ENCODE peak calls at places on chromosomes 11 and 22, in five cellular contexts. D, W, S, M and I are unnamed samples.

GRCh38 chr22:41487037-41487963 is 18.4 kb downstream of the ACO2 start:
- DNase-seq in S (peak), M (no peak), W (no peak), D (no peak), I (no peak)

GRCh38 chr11:118705796-118706545 is 26.5 kb upstream of the TREH start:
- DNase-seq in D (peak), S (no peak), W (no peak), M (no peak), I (no peak)

GRCh38 chr22:29311468-29312217 is 3.9 kb downstream of the RASL10A start:
- DNase-seq in S (no peak), M (no peak), W (peak), D (no peak), I (no peak)

GRCh38 chr11:119108151-119108856 is 1.2 kb downstream of the C2CD2L start:
- DNase-seq in D (peak), W (no peak), S (peak), M (no peak), I (no peak)

GRCh38 chr22:48052621-48052890 is 1290.1 kb downstream of the TBC1D22A start:
- DNase-seq in D (no peak), S (no peak), M (no peak), W (no peak), I (no peak)

GRCh38 chr22:37708580-37709444 is 12.0 kb downstream of the TRIOBP start:
- DNase-seq in W (peak), M (no peak), D (no peak), S (no peak), I (no peak)

GRCh38 chr11:83746921-83747585 is 460.9 kb upstream of the CCDC90B start:
- DNase-seq in D (no peak), M (no peak), S (no peak), W (no peak), I (no peak)

GRCh38 chr11:80826808-80827207 is 1386.0 kb upstream of the TENM4 start:
- DNase-seq in M (no peak), W (no peak), D (no peak), S (no peak), I (no peak)

GRCh38 chr22:24424001-24424900 is 3.1 kb upstream of the ADORA2A start:
- DNase-seq in D (no peak), W (peak), S (no peak), M (no peak), I (no peak)

GRCh38 chr11:3123316-3123715 is 41.8 kb downstream of the OSBPL5 start:
- DNase-seq in D (no peak), S (no peak), W (peak), M (no peak), I (peak)

GRCh38 chr22:47197735-47198500 is 435.5 kb downstream of the TBC1D22A start:
- DNase-seq in M (no peak), S (no peak), W (no peak), D (peak), I (peak)

GRCh38 chr22:36507518-36508010 is 724 bp upstream of the FOXRED2 start:
- DNase-seq in D (no peak), W (no peak), M (no peak), S (no peak), I (no peak)

GRCh38 chr22:45867118-45867905 is 109.7 kb downstream of the WNT7B start:
- DNase-seq in S (no peak), D (no peak), M (no peak), W (peak), I (no peak)

GRCh38 chr11:61007971-61008896 is 36.8 kb downstream of the CD6 start:
- DNase-seq in M (no peak), W (no peak), S (no peak), D (no peak), I (no peak)

GRCh38 chr11:105265859-105266258 is 126.3 kb upstream of the CARD18 start:
- DNase-seq in M (no peak), S (peak), D (no peak), W (no peak), I (no peak)

GRCh38 chr11:132943737-132944556 is 588.4 kb downstream of the OPCML start:
- DNase-seq in M (no peak), W (no peak), S (no peak), D (no peak), I (no peak)

GRCh38 chr22:30459206-30460052 is 12.4 kb downstream of the SEC14L3 start:
- DNase-seq in D (no peak), S (peak), M (no peak), W (no peak), I (no peak)

GRCh38 chr22:46057206-46057605 is 80.2 kb upstream of the WNT7B start:
- DNase-seq in W (no peak), M (no peak), S (no peak), D (no peak), I (peak)

GRCh38 chr11:67301313-67301921 is 1.9 kb upstream of the SSH3 start:
- DNase-seq in W (no peak), S (no peak), M (no peak), D (no peak), I (no peak)

GRCh38 chr11:67300756-67301312 is 2.5 kb upstream of the SSH3 start:
- DNase-seq in M (no peak), S (no peak), D (no peak), W (no peak), I (no peak)

GRCh38 chr11:67303132-67303988 is at the start of gene SSH3:
- DNase-seq in D (peak), S (peak), M (no peak), W (peak), I (peak)

GRCh38 chr11:67302571-67303131 is 679 bp upstream of the SSH3 start:
- DNase-seq in S (peak), W (peak), D (no peak), M (no peak), I (peak)

DNA sequence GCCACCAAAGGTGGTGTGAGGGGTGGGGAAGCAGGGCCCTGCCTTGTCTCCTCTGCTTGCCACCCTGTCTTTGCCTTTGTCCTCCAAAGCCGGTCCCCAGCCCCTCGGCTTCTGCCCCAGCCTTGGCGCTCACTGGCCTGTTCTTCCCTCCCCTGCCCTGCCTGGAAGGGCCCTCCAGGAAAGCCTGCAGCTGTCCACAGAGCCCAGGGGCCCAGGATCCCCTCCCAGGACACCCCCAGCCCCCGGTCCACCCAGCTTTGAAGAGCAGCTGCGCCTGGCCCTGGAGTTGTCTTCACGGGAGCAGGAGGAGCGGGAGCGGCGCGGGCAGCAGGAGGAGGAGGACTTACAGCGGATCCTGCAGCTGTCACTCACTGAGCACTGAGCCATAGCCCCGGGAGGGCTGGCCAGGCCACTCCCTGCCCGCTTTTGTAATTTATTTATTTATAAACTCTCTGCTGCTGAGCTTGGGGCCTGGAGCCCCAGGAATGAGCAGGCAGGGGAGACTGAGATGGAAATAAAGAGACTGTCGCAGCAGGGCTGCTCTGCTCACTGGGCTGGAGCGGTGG is 1.3 kb upstream of the SSH3 start:
- DNase-seq in S (peak), D (no peak), W (peak), M (no peak), I (no peak)
- H3K4me3 ChIP-seq in S (no peak), D (peak), W (peak), M (peak), I (peak)

GRCh38 chr22:32205974-32206773 is 1.3 kb upstream of the RFPL2 start:
- DNase-seq in D (no peak), W (no peak), S (no peak), M (no peak), I (no peak)
- TF ChIP-seq CTCF in D (no peak), W (no peak), S (no peak), M (no peak), I (no peak)

DNA sequence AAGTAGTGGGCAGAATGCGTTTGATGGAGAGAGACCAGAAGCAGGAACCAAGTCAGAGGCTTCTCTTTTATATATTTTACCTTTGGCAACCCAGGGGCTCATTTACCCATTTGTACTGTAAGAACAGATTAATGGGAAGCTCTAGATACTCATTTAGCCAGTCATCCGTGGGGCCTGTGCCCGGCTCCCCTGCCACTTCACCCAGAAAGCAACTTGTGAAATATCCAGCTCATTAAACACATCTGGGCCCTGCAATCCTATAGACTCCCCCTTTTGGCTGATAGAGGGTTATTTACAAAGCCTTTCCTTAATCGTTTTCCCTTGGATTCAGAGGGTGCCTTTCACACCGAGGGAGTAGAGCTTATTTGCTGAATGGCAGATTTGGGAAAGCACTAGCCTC is 118.7 kb upstream of the SORL1-AS1 start:
- DNase-seq in M (no peak), D (no peak), W (no peak), S (no peak), I (no peak)
- H3K4me3 ChIP-seq in M (no peak), D (no peak), W (no peak), S (no peak), I (no peak)

GRCh38 chr22:26377170-26377825 is 51.8 kb upstream of the ASPHD2 start:
- DNase-seq in W (no peak), D (no peak), S (no peak), M (no peak), I (no peak)
- TF ChIP-seq CTCF in W (no peak), D (no peak), S (no peak), M (peak), I (no peak)

DNA sequence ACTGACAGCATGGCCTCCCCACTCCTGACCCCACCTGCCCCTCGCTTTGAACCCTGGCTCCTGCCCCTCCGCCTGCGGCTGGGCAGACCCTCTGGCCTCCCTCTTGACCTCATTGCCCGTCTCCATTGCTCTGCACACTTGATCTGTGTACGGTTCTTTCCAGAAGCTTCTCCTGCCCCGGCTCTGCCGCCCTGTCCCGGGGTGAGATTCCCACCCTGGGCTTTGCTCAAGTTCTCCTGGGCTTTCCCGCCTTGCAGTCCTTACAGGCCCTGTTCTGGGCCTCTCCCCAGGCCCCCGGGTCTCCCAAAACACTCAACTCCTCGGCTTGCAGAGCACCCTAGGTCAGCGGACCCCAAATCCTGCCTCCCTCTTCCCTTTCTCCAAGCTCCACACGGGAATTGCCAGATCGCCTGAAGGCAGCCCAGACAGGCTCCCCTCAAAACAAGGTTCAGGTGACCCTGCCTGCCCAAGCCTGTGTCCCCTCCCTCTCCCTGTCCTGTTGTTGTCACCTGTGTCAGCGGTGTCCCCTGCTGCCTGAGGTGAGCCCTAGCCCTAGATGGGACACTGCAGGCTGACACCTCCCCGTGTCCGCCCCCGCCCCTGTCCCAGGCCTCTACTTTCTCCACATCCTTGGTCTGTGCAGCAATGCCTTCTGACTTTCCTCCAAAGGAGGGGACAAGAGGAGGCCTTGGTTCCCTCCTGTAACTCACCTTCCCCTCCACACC is 1.5 kb downstream of the GAL start:
- DNase-seq in M (no peak), D (no peak), S (no peak), W (no peak), I (no peak)
- H3K4me3 ChIP-seq in M (no peak), D (no peak), S (no peak), W (no peak), I (no peak)

DNA sequence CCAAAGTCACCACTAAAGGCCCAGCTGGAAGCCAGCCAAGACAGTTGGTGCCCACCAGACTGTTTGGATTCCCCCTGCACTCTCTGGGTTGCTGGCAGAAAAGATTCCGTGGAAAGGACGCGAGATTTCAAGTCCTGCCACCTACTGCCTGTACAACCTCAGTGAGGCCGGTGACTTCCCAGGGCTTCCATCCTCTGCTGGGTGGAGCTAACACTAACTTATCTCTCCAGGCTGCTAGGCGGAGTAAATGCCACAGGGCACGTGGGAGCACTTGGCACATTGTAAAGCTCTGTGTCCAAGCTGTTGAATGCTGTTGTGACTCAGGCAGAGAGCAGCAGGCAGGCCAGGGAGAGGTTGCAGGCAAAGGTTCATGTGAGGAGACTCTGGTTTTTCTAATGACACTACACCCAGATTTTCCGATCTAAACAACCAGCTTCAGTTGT is 50.9 kb upstream of the CDON start:
- DNase-seq in D (peak), S (peak), W (peak), M (peak), I (peak)
- TF ChIP-seq CTCF in D (peak), S (peak), W (no peak), M (no peak), I (no peak)

DNA sequence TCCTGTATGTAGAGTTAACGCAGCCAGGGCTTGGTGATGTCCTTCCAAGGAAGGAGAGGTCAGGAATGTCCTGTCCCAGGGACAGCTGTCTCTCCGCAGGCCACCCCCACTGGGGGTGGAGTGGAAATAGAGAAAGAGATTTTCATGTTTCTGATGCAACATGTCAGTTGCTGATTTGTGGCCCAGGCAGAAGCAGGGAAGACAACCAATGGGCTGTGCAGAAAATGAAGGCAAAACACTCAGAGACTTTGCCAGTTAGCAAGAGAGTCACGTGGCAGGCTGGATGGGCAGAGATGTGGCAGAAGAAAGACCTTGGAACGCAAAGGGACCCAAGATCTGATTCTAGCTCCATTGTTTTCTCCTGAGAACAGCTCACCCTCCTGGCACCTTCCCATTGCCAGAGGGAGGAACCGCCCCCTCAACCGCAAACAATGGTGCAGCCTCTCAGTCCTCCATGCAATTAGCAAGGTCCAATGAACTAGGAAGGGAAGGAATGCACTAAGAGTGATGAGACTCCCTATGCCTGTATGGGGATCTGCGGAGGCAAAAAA is 71.0 kb downstream of the SYN3 start:
- DNase-seq in M (no peak), W (no peak), D (no peak), S (no peak), I (no peak)
- H3K4me3 ChIP-seq in M (no peak), W (no peak), D (no peak), S (no peak), I (no peak)

DNA sequence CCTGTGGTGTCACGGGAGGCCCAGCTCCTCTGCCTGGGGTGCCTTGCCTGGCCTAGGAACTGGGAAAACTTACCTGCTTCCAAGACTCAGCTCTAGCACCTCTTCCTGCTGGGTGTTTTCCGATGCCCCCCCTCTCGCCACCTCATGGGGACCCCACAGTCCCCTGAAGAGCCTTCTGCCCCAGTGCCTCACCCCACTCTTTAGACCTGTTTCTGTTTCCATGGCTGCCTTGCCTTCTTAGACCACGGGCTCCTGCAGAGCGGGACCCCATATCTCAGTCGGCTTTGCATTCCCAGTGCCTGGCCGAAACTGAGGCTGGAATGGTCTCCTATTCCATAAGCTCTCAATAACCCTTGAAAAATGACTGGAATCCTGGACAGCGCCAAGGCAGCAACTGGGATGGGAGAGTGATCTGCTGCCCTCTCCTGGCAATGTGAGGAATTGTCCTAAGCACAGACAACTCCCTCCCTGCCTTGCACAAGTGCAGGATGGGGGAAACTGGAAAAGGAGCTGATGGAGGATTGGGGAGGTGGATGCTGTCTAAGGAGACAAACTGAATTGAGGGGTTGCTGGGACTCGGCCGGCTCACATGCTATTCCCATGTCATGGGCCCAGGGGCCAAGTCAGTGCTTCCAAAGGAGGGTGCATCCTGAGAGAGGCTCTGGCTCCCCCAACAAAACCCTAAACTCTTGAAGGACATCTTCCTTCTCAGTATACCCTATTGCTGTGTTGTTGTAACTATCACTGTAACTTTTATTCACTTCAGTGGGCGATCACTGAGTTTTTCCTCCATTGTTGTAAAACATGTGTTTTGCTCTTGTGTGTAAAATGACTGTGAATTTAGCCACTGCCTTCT is 26.6 kb upstream of the IL17RA start:
- DNase-seq in M (peak), S (peak), D (peak), W (peak), I (no peak)
- TF ChIP-seq CTCF in M (peak), S (peak), D (peak), W (peak), I (peak)

GRCh38 chr11:17543041-17543440 is 1.2 kb downstream of the USH1C start:
- DNase-seq in W (no peak), M (no peak), D (no peak), S (no peak), I (no peak)

GRCh38 chr11:17544181-17544622 is at the start of gene USH1C:
- DNase-seq in M (no peak), D (no peak), S (no peak), W (peak), I (no peak)

GRCh38 chr11:17542249-17542648 is 2.0 kb downstream of the USH1C start:
- DNase-seq in W (no peak), S (no peak), M (no peak), D (no peak), I (no peak)

GRCh38 chr11:17541330-17541885 is 2.8 kb downstream of the USH1C start:
- DNase-seq in S (no peak), D (no peak), W (no peak), M (no peak), I (no peak)

GRCh38 chr11:17543574-17544180 is 539 bp downstream of the USH1C start:
- DNase-seq in S (no peak), D (no peak), M (no peak), W (no peak), I (no peak)
- H3K4me3 ChIP-seq in S (no peak), D (no peak), M (peak), W (no peak), I (peak)

GRCh38 chr11:70048279-70049024 is 29.7 kb upstream of the ANO1 start:
- DNase-seq in M (no peak), D (no peak), S (no peak), W (no peak), I (peak)
- TF ChIP-seq CTCF in M (peak), D (peak), S (peak), W (peak), I (no peak)